ENCODE peak calls at places on chromosomes 16 and 17, in four cellular contexts. I is psoas muscle, Z is IMR-90, V is adrenal gland. O is an unnamed sample. For H3K36me3, the result is how much of the 10 kb centered on the place peaks cover.

GRCh38 chr17:49741009-49741691 is 22.8 kb downstream of the FAM117A start:
- DNase-seq in I (no peak), Z (peak), V (no peak), O (no peak)

GRCh38 chr17:42618442-42619150 is 9.1 kb downstream of the TUBG1 start:
- DNase-seq in I (peak), Z (no peak), V (peak), O (no peak)

GRCh38 chr16:19963306-19963705 is 78.7 kb upstream of the GPRC5B start:
- DNase-seq in I (no peak), Z (no peak), V (no peak), O (no peak)

GRCh38 chr17:64455993-64456885 is 7.3 kb downstream of the MILR1 start:
- DNase-seq in I (no peak), Z (no peak), V (no peak), O (no peak)

GRCh38 chr16:853981-854807 is 53.7 kb upstream of the GNG13 start:
- DNase-seq in I (peak), Z (no peak), V (no peak), O (no peak)

GRCh38 chr16:4032768-4033167 is 83.5 kb downstream of the ADCY9 start:
- DNase-seq in I (peak), Z (peak), V (no peak), O (peak)

GRCh38 chr16:53944026-53944425 is 240.1 kb downstream of the FTO start:
- DNase-seq in I (no peak), Z (peak), V (no peak), O (no peak)

GRCh38 chr17:63399856-63400255 is 46.2 kb downstream of the CYB561 start:
- DNase-seq in I (peak), Z (peak), V (no peak), O (peak)

GRCh38 chr16:75111514-75112280 is 4.9 kb downstream of the LDHD start:
- DNase-seq in I (peak), Z (no peak), V (no peak), O (no peak)

GRCh38 chr17:50956750-50957523 is 90.8 kb upstream of the TOB1 start:
- DNase-seq in I (peak), Z (peak), V (peak), O (peak)

GRCh38 chr16:87487361-87487924 is 5.4 kb downstream of the ZCCHC14 start:
- DNase-seq in I (peak), Z (no peak), V (no peak), O (peak)

GRCh38 chr17:4508207-4508606 is 9.5 kb downstream of the SPNS2 start:
- DNase-seq in I (no peak), Z (no peak), V (no peak), O (no peak)

GRCh38 chr17:59829217-59830006 is 63.3 kb downstream of the TUBD1 start:
- DNase-seq in I (no peak), Z (peak), V (peak), O (peak)

GRCh38 chr17:48047113-48047740 is 932 bp upstream of the NFE2L1 start:
- DNase-seq in I (no peak), Z (no peak), V (no peak), O (no peak)

GRCh38 chr17:801660-802059 is 19.5 kb downstream of the MRM3 start:
- DNase-seq in I (peak), Z (no peak), V (no peak), O (no peak)

GRCh38 chr17:31825961-31826691 is 32.9 kb downstream of the COPRS start:
- DNase-seq in I (peak), Z (peak), V (no peak), O (peak)

GRCh38 chr17:78993981-78994671 is 14.4 kb upstream of the LGALS3BP start:
- DNase-seq in I (no peak), Z (no peak), V (peak), O (no peak)

GRCh38 chr16:3317315-3317999 is 12.2 kb downstream of the ZNF75A start:
- DNase-seq in I (no peak), Z (peak), V (no peak), O (peak)

GRCh38 chr17:82933006-82933310 is 93.1 kb upstream of the ZNF750 start:
- DNase-seq in I (peak), Z (no peak), V (no peak), O (no peak)

GRCh38 chr17:2050246-2050866 is 4.5 kb upstream of the HIC1 start:
- DNase-seq in I (peak), Z (peak), V (peak), O (peak)

GRCh38 chr17:48625502-48626201 is 506 bp downstream of the HOXB9 start:
- DNase-seq in I (no peak), Z (no peak), V (peak), O (no peak)

GRCh38 chr17:48101012-48101720 is at the start of gene CBX1:
- DNase-seq in I (peak), Z (peak), V (peak), O (peak)

GRCh38 chr16:10362077-10362863 is 23.6 kb upstream of the ATF7IP2 start:
- DNase-seq in I (no peak), Z (no peak), V (no peak), O (no peak)

GRCh38 chr17:43584666-43585102 is 38.5 kb upstream of the ETV4 start:
- DNase-seq in I (no peak), Z (peak), V (no peak), O (peak)

GRCh38 chr16:88535857-88536222 is 34.4 kb upstream of the ZC3H18 start:
- DNase-seq in I (no peak), Z (no peak), V (no peak), O (no peak)

GRCh38 chr17:64406321-64407200 is 15.9 kb upstream of the PECAM1 start:
- DNase-seq in I (no peak), Z (no peak), V (peak), O (no peak)

GRCh38 chr17:49191917-49192741 is 18.2 kb downstream of the GNGT2 start:
- DNase-seq in I (peak), Z (peak), V (peak), O (peak)

GRCh38 chr16:78396046-78396445 is 296.6 kb downstream of the WWOX start:
- DNase-seq in I (no peak), Z (no peak), V (no peak), O (no peak)

GRCh38 chr17:75147878-75148546 is 6.3 kb downstream of the JPT1 start:
- DNase-seq in I (peak), Z (no peak), V (no peak), O (no peak)
- H3K27ac ChIP-seq in I (no peak), Z (no peak), V (peak), O (no peak)

DNA sequence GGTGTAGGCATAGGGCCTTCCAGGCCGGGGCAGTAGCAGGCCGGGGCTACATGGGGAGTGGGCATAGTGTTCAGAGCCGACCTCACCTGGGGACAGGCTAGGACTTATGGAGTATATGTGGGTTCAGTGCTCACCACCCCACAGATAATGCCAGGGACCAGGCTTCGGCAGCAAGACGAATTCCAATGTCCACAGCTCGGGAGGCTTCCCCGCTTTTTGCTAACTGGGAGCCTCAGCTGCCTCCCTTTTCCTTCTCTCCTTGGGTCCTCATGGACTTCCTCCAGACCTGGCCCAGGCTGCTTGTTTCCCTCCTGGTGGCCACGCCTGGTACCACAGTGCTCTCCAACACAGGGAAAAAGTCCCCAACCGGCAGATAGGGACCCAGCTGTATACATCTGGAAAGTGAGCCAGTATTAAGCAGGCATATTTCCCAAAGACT is 20.1 kb upstream of the SLC46A1 start:
- DNase-seq in I (no peak), Z (no peak), V (no peak), O (peak)
- TF ChIP-seq CTCF in I (no peak), Z (peak), V (peak), O (peak)

DNA sequence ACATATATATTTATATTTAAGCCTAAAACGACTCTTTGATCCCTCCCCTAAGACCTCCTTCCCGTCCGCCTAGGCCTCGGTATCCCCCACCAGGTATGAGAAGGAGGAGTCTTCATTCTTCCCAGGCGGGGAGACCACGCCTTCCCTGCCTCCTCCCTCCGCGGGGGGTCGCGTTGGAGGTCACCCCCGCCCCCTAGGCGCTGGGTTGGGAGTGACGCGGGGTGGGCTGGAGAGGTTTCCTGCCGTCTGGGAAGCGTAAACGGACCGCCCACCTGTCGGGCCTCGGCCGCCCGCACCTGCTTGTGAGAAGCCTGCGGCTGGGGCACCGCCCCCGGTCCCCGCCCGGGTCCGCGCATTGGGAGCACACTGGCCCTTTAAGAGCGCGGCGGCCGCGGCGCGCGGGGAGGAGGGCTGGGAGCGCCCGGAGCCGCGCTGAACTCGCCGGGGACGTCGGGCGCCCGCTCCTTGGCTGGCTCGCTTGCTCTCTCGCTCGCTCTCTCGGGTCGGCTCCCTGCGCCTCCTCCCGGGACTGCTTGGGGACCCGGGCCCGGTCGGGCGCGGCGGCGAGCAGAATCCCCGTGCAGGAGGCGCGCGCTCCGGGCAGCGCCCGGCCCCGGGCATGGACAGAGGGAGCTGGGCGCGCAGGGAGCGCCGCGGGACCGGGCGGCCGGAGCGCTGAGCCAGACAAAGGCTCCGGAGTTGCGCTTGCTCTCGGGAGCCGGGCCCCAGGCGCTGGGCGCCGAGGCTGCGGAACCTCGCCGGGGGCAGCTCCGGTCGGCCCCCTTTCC is at the start of gene MMP15:
- DNase-seq in I (peak), Z (peak), V (peak), O (peak)
- H3K36me3 ChIP-seq in I (under half), Z (under half), V (under half), O (under half)

DNA sequence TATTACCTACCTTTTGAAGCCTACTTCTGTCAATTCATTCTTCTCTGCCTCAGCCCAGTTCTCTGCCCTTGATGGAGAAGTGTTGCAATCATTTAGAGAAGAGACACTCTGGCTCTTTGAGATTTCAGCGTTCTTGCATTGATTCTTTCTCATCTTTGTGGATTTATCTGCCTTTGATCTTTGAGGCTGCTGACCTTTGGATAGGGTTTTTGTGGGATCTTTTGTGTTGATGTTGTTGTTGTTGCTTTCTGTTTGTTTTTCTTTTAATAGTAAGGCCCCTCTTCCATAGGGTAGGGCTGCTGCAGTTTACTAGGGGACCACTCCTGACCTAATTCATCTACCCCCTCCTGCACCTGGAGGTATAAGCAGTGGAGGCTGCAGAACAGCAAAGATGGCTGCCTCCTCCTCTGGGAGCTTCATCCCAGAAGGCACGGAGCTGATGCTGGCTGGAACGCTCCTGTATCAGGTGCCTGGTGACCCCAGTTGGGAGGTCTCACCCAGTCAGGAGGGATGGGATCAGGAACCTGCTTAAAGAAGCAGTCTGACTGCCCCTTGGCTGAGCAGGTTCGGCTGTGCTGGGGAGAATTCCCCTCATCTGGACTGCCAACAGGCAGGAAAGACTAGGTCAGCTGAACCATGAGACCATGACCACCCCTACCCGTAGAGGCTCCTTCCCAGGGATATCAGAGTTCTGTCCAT is 28.0 kb downstream of the NFATC3 start:
- DNase-seq in I (peak), Z (no peak), V (no peak), O (no peak)
- H3K27ac ChIP-seq in I (no peak), Z (no peak), V (no peak), O (no peak)

GRCh38 chr16:27367463-27368357 is 34.3 kb upstream of the IL21R start:
- DNase-seq in I (peak), Z (peak), V (peak), O (peak)

GRCh38 chr16:27366687-27367462 is 35.1 kb upstream of the IL21R start:
- DNase-seq in I (no peak), Z (no peak), V (no peak), O (peak)

GRCh38 chr16:27369806-27370205 is 32.2 kb upstream of the IL21R start:
- DNase-seq in I (no peak), Z (peak), V (peak), O (no peak)

GRCh38 chr16:27370318-27370717 is 31.7 kb upstream of the IL21R start:
- DNase-seq in I (no peak), Z (no peak), V (no peak), O (no peak)

GRCh38 chr16:27368358-27368722 is 33.6 kb upstream of the IL21R start:
- DNase-seq in I (no peak), Z (no peak), V (no peak), O (no peak)
- TF ChIP-seq CTCF in I (no peak), Z (no peak), V (no peak), O (no peak)

DNA sequence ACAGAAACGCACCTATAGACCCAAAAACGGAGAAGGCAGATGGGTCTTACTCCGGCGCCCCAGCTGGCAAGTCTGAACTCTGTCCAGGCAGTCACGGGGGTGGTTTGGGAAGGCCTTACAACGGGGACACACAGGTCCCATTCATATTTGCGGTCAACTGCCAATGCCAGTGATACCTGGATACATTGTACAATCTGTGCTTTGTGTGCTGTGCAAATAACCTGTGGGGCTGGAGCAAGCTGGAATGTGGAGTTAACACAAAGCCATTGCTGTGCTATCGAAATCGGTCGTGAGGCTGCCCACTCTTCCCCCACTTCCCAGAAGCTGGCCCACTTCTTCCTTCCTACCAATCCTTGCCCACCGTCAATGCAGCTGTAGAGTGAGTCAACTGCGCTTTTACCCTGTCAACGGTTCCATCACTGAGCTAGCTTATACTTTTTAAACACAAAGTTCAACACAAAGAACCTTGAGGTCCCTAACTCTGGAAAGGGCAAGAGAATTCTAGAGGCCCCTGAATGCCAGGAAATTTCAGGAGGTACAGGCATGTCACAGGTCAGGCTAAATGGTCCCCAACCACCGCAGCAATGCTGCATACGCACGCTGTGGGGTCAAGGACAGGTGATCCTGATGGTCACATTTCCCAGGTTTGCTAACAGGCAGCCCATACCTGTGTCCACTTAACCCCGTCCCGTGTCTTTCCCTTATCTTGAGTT is 122.9 kb downstream of the ZFHX3 start:
- DNase-seq in I (no peak), Z (no peak), V (no peak), O (no peak)
- H3K36me3 ChIP-seq in I (under half), Z (under half), V (under half), O (under half)

DNA sequence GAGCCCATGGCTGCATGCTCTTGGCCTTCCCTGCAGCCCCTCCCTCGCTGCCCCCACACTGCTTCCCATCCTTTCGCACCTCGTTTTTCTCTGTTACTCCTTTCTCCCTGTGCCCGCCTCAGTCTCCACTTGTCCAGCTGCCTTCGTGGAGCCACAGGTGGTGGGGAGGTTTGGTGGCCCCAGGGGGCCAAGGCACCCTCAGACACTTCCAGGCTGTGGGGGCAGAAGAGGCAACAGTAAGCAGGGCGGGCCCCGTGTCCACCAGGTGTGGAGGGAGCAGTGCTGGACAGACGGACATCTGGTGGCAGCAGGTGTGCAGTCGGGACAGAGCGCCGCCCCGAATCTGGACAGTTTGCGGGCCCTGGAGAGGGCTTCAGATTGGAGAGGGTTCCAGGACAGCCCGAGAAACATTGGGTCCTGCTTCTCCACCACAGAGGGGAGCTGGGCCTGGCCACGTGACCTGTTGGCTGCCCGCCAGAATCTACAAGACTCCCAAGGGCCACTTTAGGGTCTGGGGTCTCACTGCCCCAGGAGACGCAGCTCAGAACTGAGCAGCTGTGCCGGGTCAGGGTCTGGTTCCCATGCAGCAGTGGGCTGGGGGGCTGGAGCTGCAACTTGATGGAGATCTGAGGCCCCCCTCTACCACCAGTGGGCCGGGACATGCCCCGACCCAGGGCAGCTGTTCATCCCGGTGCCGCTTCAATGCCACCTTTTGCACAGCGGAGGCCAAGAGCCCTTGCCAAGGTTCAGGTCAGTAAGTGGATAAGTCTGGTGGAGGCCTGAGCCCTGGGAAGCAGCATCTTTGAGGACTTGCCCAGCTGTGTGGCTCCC is 22.8 kb downstream of the BAHCC1 start:
- DNase-seq in I (no peak), Z (no peak), V (no peak), O (no peak)
- H3K27ac ChIP-seq in I (peak), Z (no peak), V (peak), O (no peak)